ENCODE peak calls at places on chromosomes 13 and 19, in six cellular contexts. V, U, M, W, X and S are unnamed samples.

GRCh38 chr13:90105881-90106496 is 1241.5 kb upstream of the MIR17HG start:
- DNase-seq in W (no peak), U (no peak), X (no peak), M (no peak), V (no peak), S (no peak)

GRCh38 chr13:24995225-24995804 is 100.6 kb upstream of the PABPC3 start:
- DNase-seq in V (no peak), W (no peak), M (peak; percentile 75), X (peak; percentile 84), U (peak; percentile 52), S (no peak)

GRCh38 chr13:82867284-82867683 is 1015.0 kb downstream of the SLITRK1 start:
- DNase-seq in W (no peak), V (no peak), X (no peak), M (no peak), U (no peak), S (no peak)

GRCh38 chr19:39160523-39160861 is 34.9 kb downstream of the PAK4 start:
- DNase-seq in U (peak; percentile 69), V (no peak), M (no peak), W (no peak), X (no peak), S (no peak)

GRCh38 chr13:83881917-83882625 is at the start of gene SLITRK1:
- DNase-seq in W (no peak), V (peak; percentile 92), U (no peak), X (peak; percentile 26), M (no peak), S (peak; percentile 81)

GRCh38 chr13:113458218-113459065 is 5.2 kb upstream of the ADPRHL1 start:
- DNase-seq in W (no peak), X (no peak), U (no peak), V (no peak), M (peak; percentile 13), S (no peak)

GRCh38 chr19:51462681-51463080 is 4.4 kb upstream of the SIGLEC8 start:
- DNase-seq in X (no peak), U (peak; percentile 17), W (peak; percentile 48), V (no peak), M (no peak), S (no peak)

GRCh38 chr13:113023217-113023597 is 54.2 kb downstream of the MCF2L start:
- DNase-seq in M (peak; percentile 44), U (no peak), W (no peak), X (no peak), V (no peak), S (no peak)

GRCh38 chr19:18414504-18415176 is 4.6 kb upstream of the SSBP4 start:
- DNase-seq in W (peak; percentile 78), X (peak; percentile 66), V (no peak), M (no peak), U (no peak), S (no peak)

GRCh38 chr13:99884913-99885312 is 86.7 kb downstream of the ZIC5 start:
- DNase-seq in X (no peak), U (no peak), M (peak; percentile 15), V (no peak), W (no peak), S (no peak)

GRCh38 chr19:30742539-30742938 is 370.4 kb downstream of the ZNF536 start:
- DNase-seq in U (no peak), M (no peak), V (no peak), W (no peak), X (no peak), S (no peak)

GRCh38 chr19:41995959-41996797 is 2.1 kb upstream of the ATP1A3 start:
- DNase-seq in M (no peak), V (no peak), U (no peak), W (no peak), X (peak; percentile 34), S (no peak)

GRCh38 chr19:7486923-7487322 is 1.9 kb downstream of the PEX11G start:
- DNase-seq in M (no peak), V (no peak), U (no peak), W (no peak), X (no peak), S (no peak)

GRCh38 chr13:63190219-63190618 is 1774.6 kb upstream of the PCDH20 start:
- DNase-seq in W (no peak), V (no peak), X (no peak), M (no peak), U (no peak), S (no peak)

GRCh38 chr19:48714759-48715261 is 4.7 kb downstream of the MAMSTR start:
- DNase-seq in M (no peak), V (no peak), U (no peak), X (no peak), W (no peak), S (no peak)

GRCh38 chr19:48341006-48341405 is 15.7 kb downstream of the EMP3 start:
- DNase-seq in M (no peak), X (no peak), U (no peak), V (no peak), W (no peak), S (no peak)

GRCh38 chr13:35712907-35713685 is 236.6 kb upstream of the MAB21L1 start:
- DNase-seq in W (no peak), M (no peak), X (no peak), V (no peak), U (no peak), S (no peak)

GRCh38 chr13:99626461-99627082 is 125.3 kb downstream of the TM9SF2 start:
- DNase-seq in M (no peak), U (no peak), W (no peak), V (no peak), X (no peak), S (no peak)

DNA sequence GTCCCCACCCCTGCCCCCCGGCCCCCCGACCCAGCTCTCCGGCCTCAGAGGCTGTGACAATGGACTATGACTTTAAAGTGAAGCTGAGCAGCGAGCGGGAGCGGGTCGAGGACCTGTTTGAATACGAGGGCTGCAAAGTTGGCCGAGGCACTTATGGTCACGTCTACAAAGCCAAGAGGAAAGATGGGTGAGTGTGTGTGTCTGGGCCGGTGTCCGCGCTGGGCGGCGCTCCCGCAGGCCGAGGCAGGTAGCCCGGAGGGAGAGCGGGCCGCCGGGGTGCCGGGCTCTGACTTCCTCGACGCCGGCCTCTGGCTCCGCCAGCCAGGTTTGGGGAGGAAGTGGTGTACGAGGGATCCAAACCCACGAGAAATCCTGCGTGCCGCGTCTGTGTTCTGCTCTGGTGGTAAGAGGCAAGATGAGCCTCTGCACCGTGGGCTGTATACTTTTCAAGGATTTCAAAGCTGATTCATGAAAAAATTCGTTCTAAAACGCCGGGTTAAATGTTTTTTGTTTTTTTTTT is 714 bp downstream of the CDK8 start:
- DNase-seq in W (peak; percentile 93), X (peak; percentile 69), V (peak; percentile 66), M (peak; percentile 44), U (peak; percentile 73), S (peak; percentile 86)
- TF ChIP-seq CTCF in W (no peak), X (no peak), V (no peak), M (peak; percentile 36), U (no peak), S (peak; percentile 40)

GRCh38 chr13:26656919-26657318 is 99.4 kb downstream of the WASF3 start:
- DNase-seq in W (no peak), M (peak; percentile 24), V (no peak), X (peak; percentile 18), U (no peak), S (no peak)
- TF ChIP-seq CTCF in W (no peak), M (peak; percentile 23), V (no peak), X (no peak), U (no peak), S (peak; percentile 57)

GRCh38 chr13:46684287-46685001 is 112.5 kb downstream of the ESD start:
- DNase-seq in U (no peak), V (no peak), M (peak; percentile 86), X (no peak), W (no peak), S (no peak)
- TF ChIP-seq CTCF in U (no peak), V (no peak), M (peak; percentile 7), X (no peak), W (no peak), S (no peak)

GRCh38 chr13:51590966-51591627 is 6.8 kb downstream of the WDFY2 start:
- DNase-seq in U (peak; percentile 41), V (no peak), M (peak; percentile 63), W (no peak), X (no peak), S (no peak)
- TF ChIP-seq CTCF in U (no peak), V (no peak), M (no peak), W (no peak), X (no peak), S (peak; percentile 58)

GRCh38 chr13:51797664-51798488 is 6.1 kb downstream of the DHRS12 start:
- DNase-seq in X (peak; percentile 84), M (peak; percentile 66), W (no peak), V (no peak), U (peak; percentile 74), S (no peak)
- TF ChIP-seq CTCF in X (peak; percentile 53), M (peak; percentile 84), W (peak; percentile 27), V (peak; percentile 62), U (no peak), S (peak; percentile 80)

DNA sequence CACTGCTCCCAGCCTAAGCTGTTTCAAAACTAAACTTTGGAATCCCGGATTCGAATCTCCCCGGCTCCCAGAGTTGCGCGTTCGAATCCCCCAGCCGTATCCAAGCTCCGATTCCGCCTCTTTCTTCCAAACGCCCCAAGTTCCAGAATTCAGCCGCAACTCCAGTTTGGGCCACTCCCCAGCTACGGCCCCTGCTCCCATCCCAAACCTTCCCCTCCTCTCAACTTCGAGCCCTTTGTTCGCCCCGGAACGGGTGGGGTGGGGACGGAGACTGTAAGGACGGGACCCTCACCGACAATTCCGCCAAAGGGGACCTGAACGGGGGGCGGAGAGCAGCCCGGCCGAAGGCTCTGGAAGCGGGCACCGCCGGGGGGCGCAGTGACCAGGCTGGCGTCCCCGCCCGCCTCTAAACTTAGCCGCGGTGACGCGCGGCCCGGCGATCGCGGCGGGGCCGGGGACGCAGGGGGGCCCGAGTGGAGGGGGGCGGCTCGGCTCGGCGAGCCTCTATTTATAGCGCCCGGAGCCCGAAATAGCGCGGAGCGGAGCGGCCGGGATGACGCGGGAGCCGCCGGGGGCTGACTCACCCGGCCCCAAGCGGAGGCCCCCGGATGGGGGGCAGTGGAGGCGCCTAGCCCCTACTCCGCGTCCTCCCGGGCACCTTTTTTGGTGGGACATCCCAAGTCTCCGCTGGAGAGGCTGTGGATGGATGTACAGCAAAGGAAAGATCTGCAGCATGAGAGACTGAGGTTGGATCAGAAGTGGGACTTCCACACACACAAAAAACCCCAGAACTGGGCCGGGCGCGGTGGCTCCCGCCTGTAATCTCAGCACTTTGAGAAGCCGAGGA is 4.9 kb upstream of the ERCC1 start:
- DNase-seq in V (peak; percentile 62), M (no peak), U (peak; percentile 38), X (no peak), W (no peak), S (no peak)
- TF ChIP-seq CTCF in V (peak; percentile 36), M (peak; percentile 61), U (no peak), X (peak; percentile 40), W (no peak), S (peak; percentile 81)

DNA sequence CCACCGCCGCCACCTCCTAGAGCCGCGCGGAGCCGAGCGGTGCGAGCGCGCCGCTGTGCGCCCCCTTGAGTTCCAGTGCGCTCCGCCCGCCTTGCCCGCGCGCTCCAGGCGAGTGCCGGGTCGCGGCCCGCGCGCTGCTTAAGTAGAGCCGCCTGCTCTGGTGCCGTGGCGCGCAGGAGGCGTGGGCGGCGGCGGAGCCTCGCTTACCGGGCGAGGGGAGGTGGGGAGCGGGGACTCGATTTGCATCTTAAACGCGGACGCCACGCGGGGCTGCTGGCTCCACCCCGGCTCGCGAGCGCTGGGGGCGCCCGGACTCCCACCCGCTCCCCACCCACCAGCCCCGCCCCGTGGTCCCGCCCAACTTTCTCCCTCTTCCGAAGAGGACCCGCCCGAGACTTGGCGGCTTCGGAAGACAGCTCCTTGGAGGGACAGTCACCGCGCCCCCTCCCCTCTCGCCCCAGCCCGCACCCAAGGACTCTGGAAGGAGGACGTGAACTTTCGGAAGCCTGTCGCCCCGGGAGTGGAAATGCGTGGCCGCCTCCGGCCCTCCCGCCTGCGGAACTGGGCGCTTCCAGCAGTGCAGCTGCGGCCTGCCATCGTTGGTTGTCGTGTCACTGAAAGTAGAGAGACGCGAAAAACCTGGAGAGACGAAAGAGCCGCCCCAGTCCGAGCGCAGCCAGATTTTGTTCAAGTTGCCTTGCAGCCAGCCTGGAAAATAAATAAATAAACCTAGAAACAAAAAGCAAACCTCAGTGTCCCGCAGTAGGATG is at the start of gene KCTD12:
- DNase-seq in V (peak; percentile 85), U (peak; percentile 76), W (peak; percentile 96), M (no peak), X (peak; percentile 92), S (peak; percentile 90)
- TF ChIP-seq CTCF in V (no peak), U (no peak), W (no peak), M (peak; percentile 44), X (peak; percentile 37), S (peak; percentile 69)